ENCODE peak calls at places on chromosomes 4 and X, in seven cellular contexts. C, Y, R, K, M, O and S are unnamed samples.

GRCh38 chr4:151427268-151427667 is 18.3 kb downstream of the FHIP1A start:
- DNase-seq in C (no peak), Y (no peak), R (no peak), K (no peak), M (no peak), O (no peak), S (no peak)

GRCh38 chrX:117838581-117839331 is 277.9 kb downstream of the KLHL13 start:
- DNase-seq in C (no peak), Y (no peak), R (no peak), K (no peak), M (no peak), O (no peak), S (no peak)

GRCh38 chr4:61619528-61619927 is 419.4 kb downstream of the ADGRL3 start:
- DNase-seq in C (no peak), Y (no peak), R (no peak), K (no peak), M (no peak), O (no peak), S (no peak)

GRCh38 chr4:76830612-76831474 is 67.1 kb downstream of the SOWAHB start:
- DNase-seq in C (no peak), Y (no peak), R (no peak), K (peak), M (no peak), O (peak), S (no peak)

GRCh38 chr4:48254381-48255072 is 15.1 kb downstream of the TEC start:
- DNase-seq in C (no peak), Y (no peak), R (no peak), K (no peak), M (peak), O (no peak), S (peak)

GRCh38 chrX:80022363-80023031 is 7.9 kb downstream of the TBX22 start:
- DNase-seq in C (no peak), Y (no peak), R (no peak), K (no peak), M (no peak), O (no peak), S (no peak)

GRCh38 chrX:133273180-133273579 is 55.0 kb upstream of the TFDP3 start:
- DNase-seq in C (no peak), Y (no peak), R (no peak), K (no peak), M (no peak), O (no peak), S (no peak)

GRCh38 chrX:110081740-110082139 is 78.8 kb downstream of the TMEM164 start:
- DNase-seq in C (no peak), Y (no peak), R (no peak), K (no peak), M (no peak), O (no peak), S (no peak)

GRCh38 chr4:24722026-24722568 is 73.3 kb upstream of the SOD3 start:
- DNase-seq in C (no peak), Y (no peak), R (no peak), K (no peak), M (no peak), O (no peak), S (no peak)

GRCh38 chrX:71315917-71316316 is 14.4 kb downstream of the ITGB1BP2 start:
- DNase-seq in C (no peak), Y (no peak), R (no peak), K (no peak), M (no peak), O (no peak), S (no peak)

GRCh38 chrX:134634691-134635090 is 23.6 kb downstream of the PLAC1 start:
- DNase-seq in C (no peak), Y (no peak), R (no peak), K (no peak), M (no peak), O (no peak), S (no peak)

GRCh38 chr4:146960634-146961033 is 15.0 kb upstream of the TTC29 start:
- DNase-seq in C (no peak), Y (no peak), R (no peak), K (no peak), M (no peak), O (no peak), S (no peak)

GRCh38 chr4:7830747-7831146 is 108.9 kb downstream of the AFAP1 start:
- DNase-seq in C (no peak), Y (no peak), R (no peak), K (no peak), M (no peak), O (no peak), S (no peak)

GRCh38 chrX:9312922-9313867 is 151.7 kb upstream of the TBL1X start:
- DNase-seq in C (no peak), Y (peak), R (peak), K (peak), M (peak), O (peak), S (no peak)

GRCh38 chr4:62275470-62275869 is 1075.3 kb downstream of the ADGRL3 start:
- DNase-seq in C (no peak), Y (no peak), R (no peak), K (no peak), M (no peak), O (no peak), S (no peak)

GRCh38 chr4:72109959-72110497 is 78.2 kb downstream of the NPFFR2 start:
- DNase-seq in C (no peak), Y (no peak), R (no peak), K (no peak), M (no peak), O (no peak), S (no peak)